ENCODE peak calls at places on chromosomes 7 and 10, in five cellular contexts. U, G, M, K and F are unnamed samples. For H3K27me3, the result is how much of the 10 kb centered on the place peaks cover.

GRCh38 chr7:70739646-70740045 is 392.3 kb upstream of the GALNT17 start:
- DNase-seq in G (no peak), U (no peak), M (no peak), K (no peak), F (no peak)

GRCh38 chr10:133379152-133379800 is at the start of gene PAOX:
- DNase-seq in M (no peak), U (peak), G (no peak), K (peak), F (peak)

GRCh38 chr10:44662002-44662401 is 249.1 kb upstream of the TMEM72 start:
- DNase-seq in K (no peak), U (no peak), G (no peak), M (no peak), F (no peak)

GRCh38 chr10:83657487-83657886 is 481.8 kb upstream of the GHITM start:
- DNase-seq in K (no peak), U (no peak), M (no peak), G (no peak), F (peak)

GRCh38 chr10:124486635-124487034 is 25.0 kb downstream of the LHPP start:
- DNase-seq in G (no peak), M (no peak), K (no peak), U (no peak), F (no peak)

GRCh38 chr10:132592790-132593788 is 55.5 kb downstream of the INPP5A start:
- DNase-seq in G (peak), U (no peak), M (no peak), K (no peak), F (no peak)

GRCh38 chr7:125984795-125985194 is 1055.2 kb upstream of the POT1 start:
- DNase-seq in K (no peak), U (no peak), M (peak), G (no peak), F (no peak)

GRCh38 chr7:152435384-152436278 is at the start of gene KMT2C:
- DNase-seq in U (peak), K (peak), G (no peak), M (no peak), F (peak)

GRCh38 chr7:20441886-20442505 is 111.3 kb downstream of the ITGB8 start:
- DNase-seq in G (no peak), K (no peak), M (no peak), U (no peak), F (no peak)

GRCh38 chr7:55127622-55128081 is 108.8 kb downstream of the EGFR start:
- DNase-seq in K (no peak), G (no peak), M (no peak), U (no peak), F (no peak)

GRCh38 chr7:84364708-84365107 is 170.1 kb upstream of the SEMA3A start:
- DNase-seq in K (no peak), G (no peak), U (no peak), M (no peak), F (no peak)

GRCh38 chr7:44284216-44284615 is 41.2 kb downstream of the CAMK2B start:
- DNase-seq in G (no peak), U (no peak), K (no peak), M (no peak), F (peak)

GRCh38 chr7:763762-764161 is 36.7 kb upstream of the PRKAR1B start:
- DNase-seq in U (no peak), M (no peak), G (no peak), K (no peak), F (no peak)

GRCh38 chr10:14412624-14413023 is 81.9 kb upstream of the FRMD4A start:
- DNase-seq in U (no peak), M (no peak), G (no peak), K (no peak), F (no peak)

GRCh38 chr10:76284351-76284750 is 852.9 kb downstream of the LRMDA start:
- DNase-seq in G (no peak), U (no peak), K (no peak), M (no peak), F (no peak)

GRCh38 chr10:76286536-76286935 is 855.1 kb downstream of the LRMDA start:
- DNase-seq in K (no peak), M (no peak), G (no peak), U (no peak), F (no peak)

GRCh38 chr10:76285012-76285411 is 853.6 kb downstream of the LRMDA start:
- DNase-seq in G (no peak), M (no peak), K (no peak), U (no peak), F (no peak)

GRCh38 chr10:76291175-76291574 is 859.8 kb downstream of the LRMDA start:
- DNase-seq in G (no peak), U (no peak), M (no peak), K (no peak), F (no peak)

GRCh38 chr10:76287856-76288255 is 856.4 kb downstream of the LRMDA start:
- DNase-seq in K (no peak), M (no peak), U (no peak), G (no peak), F (no peak)
- TF ChIP-seq EP300 in K (no peak), M (no peak), U (no peak), G (no peak), F (no peak)

DNA sequence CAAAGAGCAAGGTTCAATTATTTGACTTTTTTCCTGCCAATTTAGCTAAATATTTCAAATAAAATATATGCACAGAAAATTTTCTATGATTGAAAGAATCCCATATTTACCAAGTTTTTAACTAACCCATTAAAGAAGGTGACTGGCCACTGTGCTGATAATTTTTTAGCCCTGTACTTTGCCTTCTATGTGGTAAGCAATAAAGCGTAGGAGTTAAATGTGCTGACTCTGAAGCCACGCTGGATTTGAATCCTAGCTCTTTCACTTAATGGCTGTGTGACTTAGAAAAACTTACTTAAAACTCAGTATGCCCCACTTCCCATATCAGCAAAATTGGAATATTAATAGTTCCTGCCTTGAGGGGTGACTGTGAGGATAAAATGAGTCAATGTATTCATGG is 82.1 kb downstream of the NEUROD6 start:
- DNase-seq in G (no peak), U (no peak), K (no peak), M (no peak), F (no peak)
- H3K27me3 ChIP-seq in G (under half), U (under half), K (under half), M (under half), F (under half)

GRCh38 chr10:3623746-3624145 is 161.3 kb downstream of the KLF6 start:
- DNase-seq in U (no peak), K (no peak), G (peak), M (no peak), F (no peak)
- H3K4me3 ChIP-seq in U (no peak), K (no peak), G (no peak), M (no peak), F (no peak)

GRCh38 chr10:30805061-30805460 is 175.5 kb upstream of the LYZL2 start:
- DNase-seq in U (no peak), M (no peak), K (no peak), G (no peak), F (no peak)

GRCh38 chr10:30806824-30807223 is 177.3 kb upstream of the LYZL2 start:
- DNase-seq in U (no peak), G (no peak), M (no peak), K (no peak), F (no peak)

GRCh38 chr10:30803058-30803457 is 173.5 kb upstream of the LYZL2 start:
- DNase-seq in K (no peak), M (no peak), G (no peak), U (no peak), F (no peak)

GRCh38 chr10:30803901-30804322 is 174.4 kb upstream of the LYZL2 start:
- DNase-seq in M (no peak), K (peak), U (no peak), G (no peak), F (no peak)

DNA sequence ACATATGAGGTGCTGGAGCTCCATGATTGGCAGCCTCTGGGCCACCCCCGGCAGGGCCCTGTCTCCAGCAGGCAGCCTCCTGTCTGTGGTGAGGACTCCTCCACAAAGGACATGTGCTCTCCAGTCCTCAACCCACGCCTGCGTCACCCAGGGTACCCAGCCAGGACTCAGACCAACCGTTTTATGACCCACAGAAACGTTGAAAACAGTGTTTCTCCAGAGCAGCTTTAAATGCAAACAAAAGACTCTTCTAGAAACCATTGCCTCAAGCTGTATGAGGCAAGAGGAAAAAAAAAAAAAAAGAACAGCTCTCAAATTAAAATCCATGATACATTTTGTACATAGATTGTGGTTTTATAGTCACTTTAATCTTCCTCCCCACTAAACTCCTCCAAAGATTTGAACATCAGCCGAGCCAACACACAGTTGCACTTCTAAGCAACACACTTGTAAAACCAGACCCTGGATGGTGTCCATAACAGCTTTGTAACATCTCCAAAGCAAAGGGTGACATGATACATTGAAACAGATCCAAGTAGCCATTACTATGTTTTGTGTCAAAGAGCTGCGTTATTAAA is 175.0 kb upstream of the LYZL2 start:
- DNase-seq in U (no peak), K (peak), M (no peak), G (no peak), F (no peak)
- TF ChIP-seq EP300 in U (no peak), K (no peak), M (no peak), G (no peak), F (no peak)

GRCh38 chr7:2680256-2680655 is 7.7 kb upstream of the AMZ1 start:
- DNase-seq in K (no peak), U (no peak), G (no peak), M (no peak), F (no peak)

GRCh38 chr7:2686101-2686500 is 1.9 kb upstream of the AMZ1 start:
- DNase-seq in U (no peak), G (no peak), K (no peak), M (no peak), F (no peak)

GRCh38 chr7:2684501-2684900 is 3.5 kb upstream of the AMZ1 start:
- DNase-seq in K (no peak), M (no peak), G (no peak), U (no peak), F (no peak)

GRCh38 chr7:2681954-2682799 is 5.8 kb upstream of the AMZ1 start:
- DNase-seq in U (no peak), K (no peak), M (no peak), G (no peak), F (no peak)

DNA sequence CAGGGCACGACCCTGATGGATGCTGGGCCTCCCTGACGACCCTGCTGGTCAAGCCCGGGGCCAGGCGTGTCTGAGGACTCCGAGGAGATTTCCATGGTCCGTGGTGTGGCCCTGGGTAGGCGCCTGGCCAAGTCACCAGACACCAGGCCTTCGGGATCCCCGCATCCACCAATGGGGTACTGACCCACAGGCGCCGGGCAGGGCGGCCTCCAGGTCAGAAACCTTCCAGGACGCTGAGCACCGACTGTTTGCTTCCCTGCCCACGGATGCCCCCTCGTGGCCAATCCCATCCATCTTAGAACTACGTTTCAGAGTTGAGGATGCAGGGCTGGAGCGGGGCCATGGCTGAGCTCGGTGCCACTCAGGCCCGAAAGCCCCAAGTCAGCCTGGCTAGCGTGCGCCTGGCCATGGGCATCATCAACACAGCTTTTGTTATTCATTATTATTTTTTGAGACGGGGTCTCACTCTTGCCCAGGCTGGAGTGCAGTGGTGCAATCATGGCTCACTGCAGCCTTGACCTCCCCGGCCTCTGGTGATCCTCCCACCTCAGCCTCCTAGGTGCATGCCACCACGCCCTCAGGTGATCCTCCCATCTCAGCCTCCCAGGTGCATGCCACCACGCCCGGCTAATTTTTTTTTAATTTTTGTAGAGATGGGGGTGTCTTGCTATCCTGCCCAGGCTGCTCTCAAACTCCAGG is 7.1 kb upstream of the AMZ1 start:
- DNase-seq in G (no peak), K (peak), U (peak), M (peak), F (peak)
- H3K27me3 ChIP-seq in G (under half), K (under half), U (under half), M (under half), F (under half)

DNA sequence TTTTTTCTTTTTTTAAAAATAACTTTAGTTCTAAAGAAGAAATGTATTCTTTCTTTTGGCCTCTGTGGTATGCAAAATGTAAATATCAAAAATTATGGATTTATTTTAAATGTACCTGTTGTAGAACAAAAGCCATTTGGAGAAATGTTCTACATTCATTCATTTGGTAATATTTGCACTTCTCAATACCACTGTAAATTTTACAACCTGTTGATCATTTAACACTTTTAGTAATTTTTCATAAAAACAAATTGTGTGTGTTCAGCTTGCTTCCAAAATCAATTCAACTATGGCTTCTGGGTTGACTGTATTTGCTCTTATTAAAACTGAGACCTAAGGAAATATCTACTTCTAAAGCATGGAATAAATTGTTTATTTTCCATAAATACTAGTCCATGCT is 2.3 kb upstream of the IGF2BP3 start:
- DNase-seq in M (no peak), U (no peak), G (no peak), K (no peak), F (no peak)
- H3K4me3 ChIP-seq in M (peak), U (no peak), G (peak), K (no peak), F (no peak)

DNA sequence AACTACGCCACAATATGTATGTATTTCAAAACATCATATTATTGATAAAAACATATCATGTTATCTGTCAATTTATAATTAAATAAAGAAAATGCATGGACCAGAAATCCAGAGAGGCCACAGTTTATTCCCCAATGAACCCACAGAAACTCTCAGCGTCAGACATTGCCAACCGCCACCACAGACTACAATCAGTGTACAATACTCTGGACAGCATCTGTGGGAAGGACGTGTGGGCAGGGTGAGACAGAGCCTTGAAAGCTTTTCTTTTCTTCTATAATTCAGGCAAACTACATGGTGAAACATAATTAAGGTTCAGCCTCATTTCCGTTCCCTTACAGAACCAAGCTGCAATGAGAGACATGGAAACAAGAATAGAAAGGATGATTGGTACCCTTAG is 909.4 kb downstream of the SORCS1 start:
- DNase-seq in G (no peak), M (no peak), K (no peak), U (no peak), F (no peak)
- TF ChIP-seq EP300 in G (no peak), M (no peak), K (no peak), U (no peak), F (no peak)